ENCODE peak calls at places on chromosomes 16 and 17, in seven cellular contexts. C is amniotic stem cell; K is GM12891; E is HTR-8/SVneo; L is GM06990; R is stimulated activated CD4-positive, alpha-beta T cell treated with anti-CD3 and anti-CD28 coated beads, Interleukin-15, amount 100 ng/mL, for 24 hours; V is AG08395. J is an unnamed sample.

GRCh38 chr16:68136515-68136914 is 51.3 kb downstream of the NFATC3 start:
- DNase-seq in C (no peak), K (no peak), E (no peak), L (no peak), R (no peak), V (no peak), J (no peak)

GRCh38 chr17:1977583-1978395 is 47.3 kb downstream of the RTN4RL1 start:
- DNase-seq in C (no peak), K (no peak), E (no peak), L (no peak), R (no peak), V (no peak), J (no peak)

GRCh38 chr17:73293480-73293911 is 18.3 kb downstream of the CDC42EP4 start:
- DNase-seq in C (no peak), K (no peak), E (no peak), L (no peak), R (no peak), V (peak), J (no peak)

GRCh38 chr17:59311051-59311468 is 20.4 kb upstream of the YPEL2 start:
- DNase-seq in C (peak), K (peak), E (peak), L (peak), R (peak), V (peak), J (no peak)

GRCh38 chr17:1705004-1705403 is 5.2 kb downstream of the TLCD2 start:
- DNase-seq in C (no peak), K (no peak), E (no peak), L (no peak), R (no peak), V (no peak), J (no peak)

GRCh38 chr17:57607553-57608120 is 137.5 kb downstream of the CCDC182 start:
- DNase-seq in C (no peak), K (no peak), E (no peak), L (no peak), R (peak), V (no peak), J (no peak)

GRCh38 chr16:69324013-69324531 is 6.3 kb downstream of the PDF start:
- DNase-seq in C (no peak), K (no peak), E (no peak), L (no peak), R (no peak), V (no peak), J (peak)

GRCh38 chr16:51490866-51491265 is 339.8 kb upstream of the SALL1 start:
- DNase-seq in C (no peak), K (no peak), E (no peak), L (no peak), R (no peak), V (no peak), J (no peak)

GRCh38 chr16:53775821-53776431 is 72.0 kb downstream of the FTO start:
- DNase-seq in C (peak), K (no peak), E (peak), L (no peak), R (no peak), V (peak), J (peak)

GRCh38 chr16:12206031-12206748 is 229.7 kb downstream of the SNX29 start:
- DNase-seq in C (no peak), K (no peak), E (no peak), L (no peak), R (no peak), V (no peak), J (no peak)

GRCh38 chr16:46496701-46497100 is 124.5 kb downstream of the SHCBP1 start:
- DNase-seq in C (no peak), K (no peak), E (no peak), L (no peak), R (no peak), V (no peak), J (no peak)

GRCh38 chr17:45414997-45415881 is 17.4 kb downstream of the ARHGAP27 start:
- DNase-seq in C (no peak), K (no peak), E (no peak), L (no peak), R (no peak), V (no peak), J (no peak)

GRCh38 chr17:80422981-80423380 is 8.0 kb downstream of the ENDOV start:
- DNase-seq in C (no peak), K (peak), E (no peak), L (no peak), R (no peak), V (no peak), J (peak)

GRCh38 chr17:50565559-50566350 is 5.2 kb downstream of the CACNA1G start:
- DNase-seq in C (no peak), K (no peak), E (no peak), L (no peak), R (no peak), V (no peak), J (no peak)

GRCh38 chr16:1680361-1680760 is 2.3 kb downstream of the JPT2 start:
- DNase-seq in C (no peak), K (no peak), E (no peak), L (no peak), R (no peak), V (no peak), J (no peak)

GRCh38 chr16:85402910-85403692 is 210.0 kb upstream of the GSE1 start:
- DNase-seq in C (no peak), K (no peak), E (no peak), L (no peak), R (peak), V (peak), J (peak)

GRCh38 chr17:10777131-10777805 is 26.6 kb downstream of the TMEM238L start:
- DNase-seq in C (no peak), K (no peak), E (no peak), L (no peak), R (no peak), V (no peak), J (no peak)

GRCh38 chr16:588639-588888 is 1.3 kb upstream of the RAB40C start:
- DNase-seq in C (no peak), K (no peak), E (no peak), L (no peak), R (peak), V (no peak), J (peak)

GRCh38 chr17:41718287-41718645 is 6.1 kb downstream of the GAST start:
- DNase-seq in C (no peak), K (no peak), E (no peak), L (no peak), R (no peak), V (no peak), J (no peak)

GRCh38 chr16:29807426-29808218 is 1.3 kb downstream of the MAZ start:
- DNase-seq in C (peak), K (peak), E (peak), L (peak), R (peak), V (peak), J (peak)

GRCh38 chr17:79779088-79779529 is 1.2 kb downstream of the CBX2 start:
- DNase-seq in C (no peak), K (no peak), E (no peak), L (no peak), R (no peak), V (no peak), J (no peak)

J was measured in heart right ventricle.